ENCODE peak calls at places on chromosomes 13 and 19, in four cellular contexts. One of them, this sample, is unnamed.

GRCh38 chr13:30998548-30999140 is 66.2 kb downstream of the TEX26 start:
- DNase-seq in mesenchymal stem cell: no peak
- DNase-seq in H1: no peak
- DNase-seq in neuronal stem cell: no peak
- DNase-seq in this sample: no peak

GRCh38 chr19:50705422-50706019 is 14.1 kb downstream of the SHANK1 start:
- DNase-seq in mesenchymal stem cell: peak
- DNase-seq in H1: no peak
- DNase-seq in neuronal stem cell: no peak
- DNase-seq in this sample: peak

GRCh38 chr13:108377646-108378206 is 108.2 kb downstream of the TNFSF13B start:
- DNase-seq in mesenchymal stem cell: no peak
- DNase-seq in H1: no peak
- DNase-seq in neuronal stem cell: no peak
- DNase-seq in this sample: no peak

GRCh38 chr13:28792992-28793391 is 27.1 kb upstream of the MTUS2 start:
- DNase-seq in mesenchymal stem cell: peak
- DNase-seq in H1: no peak
- DNase-seq in neuronal stem cell: no peak
- DNase-seq in this sample: no peak

GRCh38 chr19:43681826-43682225 is 11.9 kb upstream of the PLAUR start:
- DNase-seq in mesenchymal stem cell: no peak
- DNase-seq in H1: no peak
- DNase-seq in neuronal stem cell: no peak
- DNase-seq in this sample: peak

GRCh38 chr19:16381756-16382401 is 57.3 kb downstream of the KLF2 start:
- DNase-seq in mesenchymal stem cell: no peak
- DNase-seq in H1: no peak
- DNase-seq in neuronal stem cell: no peak
- DNase-seq in this sample: no peak

GRCh38 chr19:8075158-8076086 is 22.9 kb downstream of the CCL25 start:
- DNase-seq in mesenchymal stem cell: peak
- DNase-seq in H1: no peak
- DNase-seq in neuronal stem cell: no peak
- DNase-seq in this sample: peak

GRCh38 chr19:38229585-38230073 is 5.6 kb upstream of the DPF1 start:
- DNase-seq in mesenchymal stem cell: peak
- DNase-seq in H1: no peak
- DNase-seq in neuronal stem cell: peak
- DNase-seq in this sample: peak

GRCh38 chr19:18775586-18776287 is 15.4 kb downstream of the COMP start:
- DNase-seq in mesenchymal stem cell: peak
- DNase-seq in H1: no peak
- DNase-seq in neuronal stem cell: no peak
- DNase-seq in this sample: no peak

GRCh38 chr13:30746816-30747215 is 11.5 kb downstream of the ALOX5AP start:
- DNase-seq in mesenchymal stem cell: no peak
- DNase-seq in H1: no peak
- DNase-seq in neuronal stem cell: no peak
- DNase-seq in this sample: no peak

GRCh38 chr13:85567909-85568308 is 231.3 kb downstream of the SLITRK6 start:
- DNase-seq in mesenchymal stem cell: no peak
- DNase-seq in H1: no peak
- DNase-seq in neuronal stem cell: no peak
- DNase-seq in this sample: no peak

GRCh38 chr13:114143806-114144605 is 11.6 kb upstream of the RASA3 start:
- DNase-seq in mesenchymal stem cell: no peak
- DNase-seq in H1: no peak
- DNase-seq in neuronal stem cell: no peak
- DNase-seq in this sample: no peak

GRCh38 chr19:58022283-58022660 is 11.6 kb upstream of the ZSCAN1 start:
- DNase-seq in mesenchymal stem cell: no peak
- DNase-seq in H1: no peak
- DNase-seq in neuronal stem cell: no peak
- DNase-seq in this sample: no peak

GRCh38 chr19:10270180-10270615 is 722 bp upstream of the ICAM1 start:
- DNase-seq in mesenchymal stem cell: peak
- DNase-seq in H1: no peak
- DNase-seq in neuronal stem cell: no peak
- DNase-seq in this sample: peak

GRCh38 chr19:29653398-29653797 is 11.9 kb upstream of the PLEKHF1 start:
- DNase-seq in mesenchymal stem cell: no peak
- DNase-seq in H1: no peak
- DNase-seq in neuronal stem cell: no peak
- DNase-seq in this sample: no peak

GRCh38 chr19:53511933-53512374 is 26.0 kb upstream of the ZNF331 start:
- DNase-seq in mesenchymal stem cell: peak
- DNase-seq in H1: peak
- DNase-seq in neuronal stem cell: peak
- DNase-seq in this sample: peak

GRCh38 chr13:73416093-73416492 is 357.3 kb downstream of the KLF5 start:
- DNase-seq in mesenchymal stem cell: peak
- DNase-seq in H1: no peak
- DNase-seq in neuronal stem cell: no peak
- DNase-seq in this sample: peak

GRCh38 chr19:2166741-2167738 is 3.3 kb downstream of the DOT1L start:
- DNase-seq in mesenchymal stem cell: no peak
- DNase-seq in H1: no peak
- DNase-seq in neuronal stem cell: no peak
- DNase-seq in this sample: peak

GRCh38 chr13:92952161-92952560 is 274.4 kb upstream of the GPC6 start:
- DNase-seq in mesenchymal stem cell: no peak
- DNase-seq in H1: no peak
- DNase-seq in neuronal stem cell: no peak
- DNase-seq in this sample: no peak

GRCh38 chr13:98598043-98598442 is 21.1 kb upstream of the STK24 start:
- DNase-seq in mesenchymal stem cell: no peak
- DNase-seq in H1: no peak
- DNase-seq in neuronal stem cell: no peak
- DNase-seq in this sample: no peak

GRCh38 chr13:74132152-74132767 is 1.9 kb downstream of the KLF12 start:
- DNase-seq in mesenchymal stem cell: peak
- DNase-seq in H1: no peak
- DNase-seq in neuronal stem cell: no peak
- DNase-seq in this sample: no peak

DNA sequence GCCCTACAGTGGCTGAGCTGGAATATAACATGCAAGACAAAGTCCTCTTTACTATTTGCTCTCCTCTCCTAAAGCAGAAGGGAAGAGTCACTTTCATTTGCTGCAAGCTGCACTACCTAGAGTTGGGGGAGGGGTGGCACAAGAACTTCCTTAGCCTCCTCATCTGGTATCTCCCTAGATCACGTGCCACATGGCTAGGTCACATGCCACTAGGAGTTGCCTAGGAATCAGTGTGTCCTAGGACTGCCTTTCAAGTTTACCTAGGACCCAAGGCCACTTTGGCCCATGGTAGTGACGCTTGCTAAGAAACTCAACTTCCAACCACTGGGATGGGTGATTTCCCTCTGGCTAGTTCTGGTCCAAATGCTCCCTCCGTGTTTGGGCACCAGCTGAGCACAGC is 625.2 kb downstream of the DIAPH3 start:
- DNase-seq in mesenchymal stem cell: no peak
- DNase-seq in H1: no peak
- DNase-seq in neuronal stem cell: no peak
- DNase-seq in this sample: no peak
- H2BK12ac ChIP-seq in mesenchymal stem cell: no peak
- H2BK12ac ChIP-seq in H1: no peak
- H2BK12ac ChIP-seq in neuronal stem cell: no peak
- H2BK12ac ChIP-seq in this sample: no peak

GRCh38 chr19:12294308-12295158 is at the start of gene ZNF44:
- DNase-seq in mesenchymal stem cell: peak
- DNase-seq in H1: peak
- DNase-seq in neuronal stem cell: peak
- DNase-seq in this sample: peak
- H3K4me3 ChIP-seq in mesenchymal stem cell: peak
- H3K4me3 ChIP-seq in H1: peak
- H3K4me3 ChIP-seq in neuronal stem cell: peak
- H3K4me3 ChIP-seq in this sample: peak

DNA sequence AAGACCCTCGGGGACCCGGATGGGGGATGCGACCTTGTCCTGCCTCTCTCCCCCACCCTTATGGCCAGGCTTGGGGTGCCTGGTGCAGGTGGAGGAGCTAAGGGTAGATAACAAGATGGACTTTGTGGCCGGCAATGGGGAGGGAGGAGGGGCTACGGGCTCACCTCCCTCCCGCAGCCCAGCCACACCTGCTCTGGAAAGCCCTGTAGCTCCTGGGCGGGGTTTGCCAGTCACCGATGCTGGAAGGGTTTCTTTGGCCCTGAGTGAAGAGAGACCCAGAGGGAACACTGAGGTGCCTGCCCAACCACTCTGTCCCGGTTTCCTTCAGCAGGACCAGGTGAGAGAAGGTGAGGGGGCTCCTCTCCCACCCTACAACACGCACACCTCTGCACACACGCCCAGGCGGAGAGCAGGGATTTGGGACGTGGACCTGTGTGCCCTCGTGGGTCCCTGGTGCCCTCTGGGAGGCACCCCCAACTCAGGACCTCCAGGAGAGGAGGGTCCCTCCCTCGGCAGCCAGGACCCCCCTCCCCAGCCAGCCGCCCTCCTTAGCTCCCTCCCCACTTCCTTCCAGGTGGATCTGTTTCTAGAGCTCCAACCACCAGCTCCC is at the start of gene FUT2:
- DNase-seq in mesenchymal stem cell: no peak
- DNase-seq in H1: no peak
- DNase-seq in neuronal stem cell: no peak
- DNase-seq in this sample: peak
- H2BK12ac ChIP-seq in mesenchymal stem cell: no peak
- H2BK12ac ChIP-seq in H1: peak
- H2BK12ac ChIP-seq in neuronal stem cell: no peak
- H2BK12ac ChIP-seq in this sample: no peak

GRCh38 chr19:48511321-48511731 is 309 bp downstream of the LMTK3 start:
- DNase-seq in mesenchymal stem cell: no peak
- DNase-seq in H1: no peak
- DNase-seq in neuronal stem cell: no peak
- DNase-seq in this sample: peak
- H3K4me3 ChIP-seq in mesenchymal stem cell: no peak
- H3K4me3 ChIP-seq in H1: peak
- H3K4me3 ChIP-seq in neuronal stem cell: peak
- H3K4me3 ChIP-seq in this sample: no peak

GRCh38 chr13:21458816-21459701 is at the start of gene ZDHHC20:
- DNase-seq in mesenchymal stem cell: peak
- DNase-seq in H1: peak
- DNase-seq in neuronal stem cell: peak
- DNase-seq in this sample: peak
- H2BK12ac ChIP-seq in mesenchymal stem cell: no peak
- H2BK12ac ChIP-seq in H1: peak
- H2BK12ac ChIP-seq in neuronal stem cell: no peak
- H2BK12ac ChIP-seq in this sample: peak

GRCh38 chr19:13146763-13147563 is 3.2 kb downstream of the STX10 start:
- DNase-seq in mesenchymal stem cell: no peak
- DNase-seq in H1: no peak
- DNase-seq in neuronal stem cell: no peak
- DNase-seq in this sample: no peak
- H3K4me3 ChIP-seq in mesenchymal stem cell: no peak
- H3K4me3 ChIP-seq in H1: no peak
- H3K4me3 ChIP-seq in neuronal stem cell: no peak
- H3K4me3 ChIP-seq in this sample: no peak

GRCh38 chr19:47786566-47786965 is 8.1 kb downstream of the SELENOW start:
- DNase-seq in mesenchymal stem cell: no peak
- DNase-seq in H1: no peak
- DNase-seq in neuronal stem cell: no peak
- DNase-seq in this sample: no peak

GRCh38 chr19:47792616-47793015 is 11.7 kb downstream of the TPRX1 start:
- DNase-seq in mesenchymal stem cell: no peak
- DNase-seq in H1: no peak
- DNase-seq in neuronal stem cell: no peak
- DNase-seq in this sample: no peak

GRCh38 chr19:47794526-47794925 is 9.8 kb downstream of the TPRX1 start:
- DNase-seq in mesenchymal stem cell: no peak
- DNase-seq in H1: no peak
- DNase-seq in neuronal stem cell: no peak
- DNase-seq in this sample: no peak

GRCh38 chr19:47790398-47790814 is 11.9 kb downstream of the SELENOW start:
- DNase-seq in mesenchymal stem cell: peak
- DNase-seq in H1: peak
- DNase-seq in neuronal stem cell: peak
- DNase-seq in this sample: peak
- H2BK12ac ChIP-seq in mesenchymal stem cell: no peak
- H2BK12ac ChIP-seq in H1: peak
- H2BK12ac ChIP-seq in neuronal stem cell: no peak
- H2BK12ac ChIP-seq in this sample: no peak

DNA sequence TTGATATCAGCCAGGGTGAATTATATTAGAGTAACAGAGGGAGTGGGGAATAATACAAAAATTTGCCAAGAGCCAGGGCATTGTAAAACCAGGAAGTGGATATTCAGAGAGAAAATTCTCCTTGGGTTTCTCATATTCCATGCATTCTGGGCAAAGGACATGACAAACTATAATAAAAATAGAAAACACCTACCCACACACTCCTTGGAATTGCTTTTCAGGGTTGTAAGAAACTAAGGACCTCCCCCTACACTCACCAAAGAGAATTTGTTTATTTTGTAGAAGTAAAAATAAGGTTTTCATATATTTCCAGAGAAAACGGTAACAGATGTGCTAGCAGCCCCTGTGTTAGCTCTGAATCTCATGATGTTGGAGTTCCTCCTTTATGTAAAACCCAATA is 649.6 kb downstream of the SLITRK1 start:
- DNase-seq in mesenchymal stem cell: no peak
- DNase-seq in H1: no peak
- DNase-seq in neuronal stem cell: no peak
- DNase-seq in this sample: no peak
- H3K4me3 ChIP-seq in mesenchymal stem cell: no peak
- H3K4me3 ChIP-seq in H1: no peak
- H3K4me3 ChIP-seq in neuronal stem cell: no peak
- H3K4me3 ChIP-seq in this sample: no peak

DNA sequence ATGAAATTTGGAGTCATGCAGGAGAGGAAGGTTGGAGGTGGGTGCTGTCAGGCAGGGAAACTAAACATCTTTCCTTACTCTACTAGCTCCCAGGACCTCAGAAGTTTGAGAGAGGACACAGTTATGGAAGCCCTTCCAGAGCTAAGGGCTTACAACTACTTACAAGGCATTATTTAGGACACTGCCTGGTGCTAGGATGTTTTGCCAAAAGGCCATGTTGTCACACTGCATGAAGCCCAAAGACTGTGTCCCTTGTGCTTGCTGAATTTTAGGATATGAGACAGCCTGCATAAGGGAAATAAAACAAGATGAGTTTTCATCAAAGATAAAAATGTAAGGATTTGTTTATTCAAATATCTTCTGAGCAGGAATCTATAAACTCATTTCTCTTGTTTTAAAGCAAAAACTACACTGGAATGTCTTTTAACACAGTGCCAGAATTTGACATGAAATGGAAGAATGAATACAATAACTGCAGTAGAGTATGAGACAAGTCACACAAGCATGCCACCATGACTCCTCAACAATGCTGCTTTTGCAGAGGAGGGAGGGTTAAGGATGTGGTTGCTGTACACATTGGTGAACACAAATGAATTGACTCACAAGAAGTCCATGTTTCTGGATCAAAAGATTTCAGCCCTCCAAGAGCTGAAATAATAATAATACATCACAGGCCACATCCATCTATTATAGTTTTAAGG is 258.4 kb downstream of the SPRY2 start:
- DNase-seq in mesenchymal stem cell: peak
- DNase-seq in H1: no peak
- DNase-seq in neuronal stem cell: no peak
- DNase-seq in this sample: no peak
- H2BK12ac ChIP-seq in mesenchymal stem cell: peak
- H2BK12ac ChIP-seq in H1: no peak
- H2BK12ac ChIP-seq in neuronal stem cell: no peak
- H2BK12ac ChIP-seq in this sample: peak